ENCODE peak calls at places on chromosomes 2 and 18, in seven cellular contexts. One of them, this sample, is unnamed. For H3K4me1, the result is how much of the 10 kb centered on the place peaks cover.

GRCh38 chr18:48314694-48315093 is 94.5 kb downstream of the ZBTB7C start:
- DNase-seq in suprapubic skin: no peak
- DNase-seq in stomach: no peak
- DNase-seq in transverse colon: no peak
- DNase-seq in spleen: peak
- DNase-seq in vagina: no peak
- DNase-seq in K562: no peak
- DNase-seq in this sample: no peak

GRCh38 chr2:189613077-189613636 is 32.6 kb upstream of the SLC40A1 start:
- DNase-seq in suprapubic skin: no peak
- DNase-seq in stomach: no peak
- DNase-seq in transverse colon: no peak
- DNase-seq in spleen: no peak
- DNase-seq in vagina: no peak
- DNase-seq in K562: peak
- DNase-seq in this sample: no peak

GRCh38 chr2:197647961-197648690 is 27.3 kb downstream of the RFTN2 start:
- DNase-seq in suprapubic skin: no peak
- DNase-seq in stomach: no peak
- DNase-seq in transverse colon: no peak
- DNase-seq in spleen: no peak
- DNase-seq in vagina: no peak
- DNase-seq in K562: no peak
- DNase-seq in this sample: no peak

GRCh38 chr2:13104765-13105164 is 388.0 kb downstream of the TRIB2 start:
- DNase-seq in suprapubic skin: no peak
- DNase-seq in stomach: no peak
- DNase-seq in transverse colon: no peak
- DNase-seq in spleen: no peak
- DNase-seq in vagina: no peak
- DNase-seq in K562: no peak
- DNase-seq in this sample: no peak

GRCh38 chr18:66635342-66635741 is 31.5 kb upstream of the CDH19 start:
- DNase-seq in suprapubic skin: no peak
- DNase-seq in stomach: no peak
- DNase-seq in transverse colon: no peak
- DNase-seq in spleen: no peak
- DNase-seq in vagina: no peak
- DNase-seq in K562: no peak
- DNase-seq in this sample: no peak

GRCh38 chr2:85975581-85975980 is 86.8 kb upstream of the ST3GAL5 start:
- DNase-seq in suprapubic skin: peak
- DNase-seq in stomach: peak
- DNase-seq in transverse colon: no peak
- DNase-seq in spleen: peak
- DNase-seq in vagina: no peak
- DNase-seq in K562: no peak
- DNase-seq in this sample: no peak

GRCh38 chr2:143730950-143731254 is 601.7 kb downstream of the ARHGAP15 start:
- DNase-seq in suprapubic skin: no peak
- DNase-seq in stomach: no peak
- DNase-seq in transverse colon: no peak
- DNase-seq in spleen: no peak
- DNase-seq in vagina: no peak
- DNase-seq in K562: no peak
- DNase-seq in this sample: no peak

GRCh38 chr2:12005886-12006681 is 259.7 kb downstream of the LPIN1 start:
- DNase-seq in suprapubic skin: no peak
- DNase-seq in stomach: peak
- DNase-seq in transverse colon: peak
- DNase-seq in spleen: no peak
- DNase-seq in vagina: no peak
- DNase-seq in K562: peak
- DNase-seq in this sample: peak

GRCh38 chr18:7870855-7871254 is 303.7 kb downstream of the PTPRM start:
- DNase-seq in suprapubic skin: no peak
- DNase-seq in stomach: no peak
- DNase-seq in transverse colon: no peak
- DNase-seq in spleen: no peak
- DNase-seq in vagina: no peak
- DNase-seq in K562: no peak
- DNase-seq in this sample: no peak

GRCh38 chr2:54646170-54646927 is 77.1 kb upstream of the EML6 start:
- DNase-seq in suprapubic skin: no peak
- DNase-seq in stomach: no peak
- DNase-seq in transverse colon: no peak
- DNase-seq in spleen: no peak
- DNase-seq in vagina: no peak
- DNase-seq in K562: no peak
- DNase-seq in this sample: no peak

GRCh38 chr2:197517150-197517549 is 1.3 kb downstream of the MOB4 start:
- DNase-seq in suprapubic skin: no peak
- DNase-seq in stomach: no peak
- DNase-seq in transverse colon: no peak
- DNase-seq in spleen: no peak
- DNase-seq in vagina: no peak
- DNase-seq in K562: no peak
- DNase-seq in this sample: no peak

GRCh38 chr2:154120706-154121105 is 249.0 kb downstream of the GALNT13 start:
- DNase-seq in suprapubic skin: no peak
- DNase-seq in stomach: no peak
- DNase-seq in transverse colon: no peak
- DNase-seq in spleen: no peak
- DNase-seq in vagina: no peak
- DNase-seq in K562: no peak
- DNase-seq in this sample: no peak

GRCh38 chr18:29226201-29226600 is 1049.3 kb upstream of the CDH2 start:
- DNase-seq in suprapubic skin: no peak
- DNase-seq in stomach: no peak
- DNase-seq in transverse colon: no peak
- DNase-seq in spleen: no peak
- DNase-seq in vagina: no peak
- DNase-seq in K562: no peak
- DNase-seq in this sample: no peak

GRCh38 chr2:52387937-52388590 is 1356.1 kb upstream of the NRXN1 start:
- DNase-seq in suprapubic skin: no peak
- DNase-seq in stomach: no peak
- DNase-seq in transverse colon: no peak
- DNase-seq in spleen: no peak
- DNase-seq in vagina: no peak
- DNase-seq in K562: no peak
- DNase-seq in this sample: no peak

GRCh38 chr2:232361646-232362045 is 16.9 kb upstream of the ALPP start:
- DNase-seq in suprapubic skin: no peak
- DNase-seq in stomach: no peak
- DNase-seq in transverse colon: no peak
- DNase-seq in spleen: peak
- DNase-seq in vagina: no peak
- DNase-seq in K562: no peak
- DNase-seq in this sample: no peak

GRCh38 chr18:3151379-3152264 is 68.1 kb downstream of the MYOM1 start:
- DNase-seq in suprapubic skin: no peak
- DNase-seq in stomach: no peak
- DNase-seq in transverse colon: no peak
- DNase-seq in spleen: no peak
- DNase-seq in vagina: no peak
- DNase-seq in K562: peak
- DNase-seq in this sample: no peak

GRCh38 chr18:77271720-77272481 is 22.3 kb downstream of the GALR1 start:
- DNase-seq in suprapubic skin: no peak
- DNase-seq in stomach: no peak
- DNase-seq in transverse colon: no peak
- DNase-seq in spleen: no peak
- DNase-seq in vagina: no peak
- DNase-seq in K562: no peak
- DNase-seq in this sample: no peak

GRCh38 chr18:25164837-25165791 is 186.9 kb downstream of the ZNF521 start:
- DNase-seq in suprapubic skin: no peak
- DNase-seq in stomach: no peak
- DNase-seq in transverse colon: no peak
- DNase-seq in spleen: no peak
- DNase-seq in vagina: no peak
- DNase-seq in K562: no peak
- DNase-seq in this sample: no peak

GRCh38 chr2:25215948-25216679 is 47.7 kb upstream of the POMC start:
- DNase-seq in suprapubic skin: peak
- DNase-seq in stomach: peak
- DNase-seq in transverse colon: peak
- DNase-seq in spleen: peak
- DNase-seq in vagina: no peak
- DNase-seq in K562: no peak
- DNase-seq in this sample: no peak

GRCh38 chr2:126658910-126659613 is 3.1 kb downstream of the GYPC start:
- DNase-seq in suprapubic skin: peak
- DNase-seq in stomach: peak
- DNase-seq in transverse colon: peak
- DNase-seq in spleen: peak
- DNase-seq in vagina: no peak
- DNase-seq in K562: peak
- DNase-seq in this sample: peak

GRCh38 chr2:231593666-231594065 is 1.0 kb downstream of the TEX44 start:
- DNase-seq in suprapubic skin: no peak
- DNase-seq in stomach: no peak
- DNase-seq in transverse colon: no peak
- DNase-seq in spleen: no peak
- DNase-seq in vagina: no peak
- DNase-seq in K562: no peak
- DNase-seq in this sample: no peak

GRCh38 chr2:147331790-147332419 is 512.9 kb upstream of the ACVR2A start:
- DNase-seq in suprapubic skin: no peak
- DNase-seq in stomach: peak
- DNase-seq in transverse colon: peak
- DNase-seq in spleen: no peak
- DNase-seq in vagina: no peak
- DNase-seq in K562: peak
- DNase-seq in this sample: no peak

GRCh38 chr2:68837164-68837860 is 33.9 kb downstream of the BMP10 start:
- DNase-seq in suprapubic skin: no peak
- DNase-seq in stomach: peak
- DNase-seq in transverse colon: peak
- DNase-seq in spleen: peak
- DNase-seq in vagina: no peak
- DNase-seq in K562: peak
- DNase-seq in this sample: no peak

GRCh38 chr18:657311-657997 is at the start of gene TYMS:
- DNase-seq in suprapubic skin: no peak
- DNase-seq in stomach: peak
- DNase-seq in transverse colon: peak
- DNase-seq in spleen: peak
- DNase-seq in vagina: no peak
- DNase-seq in K562: peak
- DNase-seq in this sample: no peak
- TF ChIP-seq POLR2AphosphoS5 in suprapubic skin: no peak
- TF ChIP-seq POLR2AphosphoS5 in stomach: no peak
- TF ChIP-seq POLR2AphosphoS5 in transverse colon: peak
- TF ChIP-seq POLR2AphosphoS5 in spleen: no peak
- TF ChIP-seq POLR2AphosphoS5 in vagina: no peak
- TF ChIP-seq POLR2AphosphoS5 in K562: peak
- TF ChIP-seq POLR2AphosphoS5 in this sample: no peak

GRCh38 chr2:241268716-241269445 is 46.6 kb downstream of the HDLBP start:
- DNase-seq in suprapubic skin: no peak
- DNase-seq in stomach: no peak
- DNase-seq in transverse colon: no peak
- DNase-seq in spleen: no peak
- DNase-seq in vagina: no peak
- DNase-seq in K562: peak
- DNase-seq in this sample: no peak
- H3K4me1 ChIP-seq in suprapubic skin: under half
- H3K4me1 ChIP-seq in stomach: under half
- H3K4me1 ChIP-seq in transverse colon: under half
- H3K4me1 ChIP-seq in spleen: half or more
- H3K4me1 ChIP-seq in vagina: half or more
- H3K4me1 ChIP-seq in K562: under half
- H3K4me1 ChIP-seq in this sample: under half

DNA sequence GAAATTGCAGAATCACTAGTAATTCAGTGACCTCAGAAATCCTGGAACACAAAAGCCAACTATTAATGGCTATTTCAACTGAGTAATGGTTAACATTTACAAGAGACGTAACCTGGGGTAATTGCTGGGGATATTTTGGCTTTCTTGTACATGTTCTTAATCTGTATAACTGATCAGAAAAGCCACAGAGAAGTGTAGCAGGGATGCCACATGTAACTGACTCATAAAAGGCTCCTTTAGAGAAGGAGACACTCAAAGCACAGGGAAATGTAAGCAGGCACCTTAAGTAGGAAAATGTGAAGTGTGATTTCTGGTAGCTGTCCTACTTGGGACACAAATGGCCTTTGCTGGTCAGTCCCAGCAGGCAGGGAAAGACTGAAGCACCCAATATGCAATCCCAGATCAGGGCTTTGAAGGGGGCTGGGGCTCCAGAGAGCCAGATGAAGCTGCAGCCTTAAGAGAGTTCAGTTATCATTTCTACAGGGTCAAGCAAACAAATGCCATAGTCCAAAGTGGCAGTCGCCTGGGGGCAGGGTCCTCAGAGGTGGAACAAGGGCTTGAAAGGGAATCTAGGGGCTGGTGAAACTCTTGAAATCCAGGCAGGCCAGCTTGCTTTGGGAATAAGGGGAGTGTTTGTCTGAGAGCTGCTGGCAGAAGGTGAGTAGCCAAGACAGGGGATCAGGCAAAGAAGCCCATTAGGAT is 7.2 kb upstream of the SPOPL start:
- DNase-seq in suprapubic skin: no peak
- DNase-seq in stomach: no peak
- DNase-seq in transverse colon: no peak
- DNase-seq in spleen: no peak
- DNase-seq in vagina: no peak
- DNase-seq in K562: no peak
- DNase-seq in this sample: no peak
- TF ChIP-seq POLR2AphosphoS5 in suprapubic skin: no peak
- TF ChIP-seq POLR2AphosphoS5 in stomach: no peak
- TF ChIP-seq POLR2AphosphoS5 in transverse colon: no peak
- TF ChIP-seq POLR2AphosphoS5 in spleen: no peak
- TF ChIP-seq POLR2AphosphoS5 in vagina: no peak
- TF ChIP-seq POLR2AphosphoS5 in K562: no peak
- TF ChIP-seq POLR2AphosphoS5 in this sample: no peak

GRCh38 chr18:79436556-79437275 is 41.0 kb downstream of the NFATC1 start:
- DNase-seq in suprapubic skin: no peak
- DNase-seq in stomach: no peak
- DNase-seq in transverse colon: no peak
- DNase-seq in spleen: no peak
- DNase-seq in vagina: no peak
- DNase-seq in K562: no peak
- DNase-seq in this sample: no peak

GRCh38 chr18:79439201-79440023 is 43.7 kb downstream of the NFATC1 start:
- DNase-seq in suprapubic skin: no peak
- DNase-seq in stomach: no peak
- DNase-seq in transverse colon: no peak
- DNase-seq in spleen: no peak
- DNase-seq in vagina: no peak
- DNase-seq in K562: peak
- DNase-seq in this sample: no peak

GRCh38 chr18:79440316-79440715 is 44.6 kb downstream of the NFATC1 start:
- DNase-seq in suprapubic skin: no peak
- DNase-seq in stomach: no peak
- DNase-seq in transverse colon: no peak
- DNase-seq in spleen: no peak
- DNase-seq in vagina: no peak
- DNase-seq in K562: no peak
- DNase-seq in this sample: no peak

GRCh38 chr18:79438089-79438488 is 42.4 kb downstream of the NFATC1 start:
- DNase-seq in suprapubic skin: no peak
- DNase-seq in stomach: no peak
- DNase-seq in transverse colon: no peak
- DNase-seq in spleen: no peak
- DNase-seq in vagina: no peak
- DNase-seq in K562: no peak
- DNase-seq in this sample: no peak

GRCh38 chr18:79438581-79438980 is 42.9 kb downstream of the NFATC1 start:
- DNase-seq in suprapubic skin: no peak
- DNase-seq in stomach: no peak
- DNase-seq in transverse colon: no peak
- DNase-seq in spleen: no peak
- DNase-seq in vagina: no peak
- DNase-seq in K562: no peak
- DNase-seq in this sample: no peak
- H3K4me1 ChIP-seq in suprapubic skin: under half
- H3K4me1 ChIP-seq in stomach: under half
- H3K4me1 ChIP-seq in transverse colon: under half
- H3K4me1 ChIP-seq in spleen: half or more
- H3K4me1 ChIP-seq in vagina: under half
- H3K4me1 ChIP-seq in K562: under half
- H3K4me1 ChIP-seq in this sample: under half

This sample was measured in breast epithelium.